ENCODE peak calls at places on chromosomes 4 and X, in seven cellular contexts. T is MG63; Z is IMR-90; C is T-helper 17 cell; N is activated T-helper 1 cell treated with anti-CD3 and anti-CD28 coated beads, Interleukin-2, amount 50 U/mL, for 16 hours; J is hypothalamus; Y is neural crest cell. W is an unnamed sample.

GRCh38 chrX:110363241-110363640 is 4.6 kb downstream of the RTL9 start:
- DNase-seq in Y (no peak), Z (no peak), J (no peak), N (no peak), T (no peak), C (no peak), W (no peak)

GRCh38 chr4:48665555-48666186 is 114.4 kb downstream of the FRYL start:
- DNase-seq in J (no peak), N (no peak), Z (peak; percentile 17), T (no peak), C (no peak), Y (no peak), W (no peak)

GRCh38 chr4:23930750-23931488 is 41.1 kb upstream of the PPARGC1A start:
- DNase-seq in C (no peak), Z (no peak), N (no peak), T (no peak), Y (no peak), J (peak; percentile 49), W (peak; percentile 11)

GRCh38 chr4:173119818-173120217 is 48.8 kb upstream of the GALNT7 start:
- DNase-seq in J (no peak), T (no peak), C (no peak), N (no peak), Z (no peak), Y (no peak), W (peak; percentile 1)

GRCh38 chrX:122421434-122422121 is 762.5 kb upstream of the GRIA3 start:
- DNase-seq in Y (no peak), T (no peak), N (no peak), J (no peak), Z (no peak), C (no peak), W (no peak)

GRCh38 chr4:175308236-175308635 is 390.1 kb downstream of the ADAM29 start:
- DNase-seq in Z (peak; percentile 58), J (no peak), N (no peak), Y (no peak), C (no peak), T (peak; percentile 14), W (peak; percentile 44)

GRCh38 chr4:100828986-100829685 is 311.3 kb upstream of the EMCN start:
- DNase-seq in N (no peak), Z (no peak), T (peak; percentile 11), Y (no peak), J (no peak), C (no peak), W (peak; percentile 45)

GRCh38 chrX:148624951-148625350 is 124.5 kb downstream of the AFF2 start:
- DNase-seq in T (no peak), Z (no peak), Y (no peak), J (no peak), C (no peak), N (no peak), W (no peak)

GRCh38 chr4:185142911-185143595 is at the start of gene SLC25A4:
- DNase-seq in Z (peak; percentile 62), N (peak; percentile 74), Y (peak; percentile 86), J (peak; percentile 79), C (peak; percentile 74), T (peak; percentile 75), W (peak; percentile 76)

GRCh38 chr4:38939150-38939549 is 71.5 kb downstream of the FAM114A1 start:
- DNase-seq in J (no peak), N (no peak), T (no peak), C (no peak), Z (no peak), Y (no peak), W (no peak)

GRCh38 chrX:115147220-115147619 is 42.0 kb upstream of the RBMXL3 start:
- DNase-seq in J (no peak), Y (no peak), C (no peak), Z (peak; percentile 40), N (no peak), T (no peak), W (peak; percentile 27)

GRCh38 chr4:139872274-139872673 is 206.7 kb downstream of the MGST2 start:
- DNase-seq in C (no peak), T (peak; percentile 27), N (no peak), Y (no peak), J (no peak), Z (peak; percentile 97), W (peak; percentile 89)

GRCh38 chrX:150219374-150220185 is 143.5 kb upstream of the MAMLD1 start:
- DNase-seq in N (no peak), T (peak; percentile 95), Y (no peak), C (no peak), J (no peak), Z (peak; percentile 48), W (peak; percentile 39)

GRCh38 chr4:164312671-164313070 is 441.3 kb upstream of the SMIM31 start:
- DNase-seq in Y (no peak), T (no peak), J (no peak), N (no peak), Z (no peak), C (no peak), W (no peak)

GRCh38 chr4:142547974-142548373 is 298.1 kb downstream of the INPP4B start:
- DNase-seq in J (no peak), N (no peak), C (no peak), T (peak; percentile 5), Z (peak; percentile 57), Y (no peak), W (peak; percentile 48)

GRCh38 chr4:130985371-130985770 is 1889.4 kb downstream of the C4orf33 start:
- DNase-seq in Z (no peak), T (no peak), J (no peak), N (no peak), C (no peak), Y (no peak), W (no peak)

GRCh38 chr4:69748176-69748575 is 12.2 kb downstream of the SULT1B1 start:
- DNase-seq in J (no peak), T (no peak), Z (no peak), N (no peak), Y (no peak), C (no peak), W (no peak)

GRCh38 chr4:41257257-41257900 is 651 bp downstream of the UCHL1 start:
- DNase-seq in T (peak; percentile 74), Y (peak; percentile 41), Z (peak; percentile 52), N (no peak), J (no peak), C (no peak), W (peak; percentile 77)

GRCh38 chr4:29058519-29058918 is 1661.7 kb upstream of the PCDH7 start:
- DNase-seq in Z (no peak), N (no peak), T (no peak), C (no peak), J (no peak), Y (no peak), W (peak; percentile 36)

GRCh38 chr4:5373327-5373726 is 322.0 kb downstream of the STK32B start:
- DNase-seq in J (no peak), T (no peak), Y (no peak), N (no peak), C (no peak), Z (no peak), W (no peak)

GRCh38 chr4:123995939-123996338 is 599.3 kb downstream of the SPRY1 start:
- DNase-seq in N (no peak), Z (peak; percentile 88), T (peak; percentile 12), J (no peak), Y (no peak), C (no peak), W (peak; percentile 93)

GRCh38 chr4:535924-536281 is 36.9 kb downstream of the PIGG start:
- DNase-seq in Z (no peak), Y (no peak), J (no peak), C (no peak), T (no peak), N (no peak), W (no peak)

GRCh38 chr4:156036496-156036895 is 82.8 kb upstream of the CTSO start:
- DNase-seq in J (no peak), Z (no peak), N (no peak), C (no peak), T (no peak), Y (no peak), W (no peak)

GRCh38 chr4:10075158-10075863 is 41.3 kb downstream of the WDR1 start:
- DNase-seq in C (peak; percentile 4), J (no peak), N (no peak), Y (no peak), Z (no peak), T (no peak), W (no peak)